ENCODE peak calls at places on chromosomes 6 and 20, in eight cellular contexts. One of them, this sample, is unnamed.

GRCh38 chr6:7671581-7671980 is 54.3 kb upstream of the BMP6 start:
- DNase-seq in HCT116: no peak
- DNase-seq in sigmoid colon: no peak
- DNase-seq in uterus: no peak
- DNase-seq in esophagus squamous epithelium: no peak
- DNase-seq in breast epithelium: no peak
- DNase-seq in IMR-90: peak
- DNase-seq in spleen: no peak
- DNase-seq in this sample: no peak

GRCh38 chr6:44339763-44340625 is 2.5 kb upstream of the SPATS1 start:
- DNase-seq in HCT116: no peak
- DNase-seq in sigmoid colon: no peak
- DNase-seq in uterus: no peak
- DNase-seq in esophagus squamous epithelium: no peak
- DNase-seq in breast epithelium: no peak
- DNase-seq in IMR-90: peak
- DNase-seq in spleen: no peak
- DNase-seq in this sample: no peak

GRCh38 chr6:27669798-27670301 is 196.9 kb upstream of the ZNF184 start:
- DNase-seq in HCT116: no peak
- DNase-seq in sigmoid colon: no peak
- DNase-seq in uterus: no peak
- DNase-seq in esophagus squamous epithelium: no peak
- DNase-seq in breast epithelium: no peak
- DNase-seq in IMR-90: no peak
- DNase-seq in spleen: no peak
- DNase-seq in this sample: no peak

GRCh38 chr6:145544031-145544430 is 191.3 kb downstream of the EPM2A start:
- DNase-seq in HCT116: peak
- DNase-seq in sigmoid colon: no peak
- DNase-seq in uterus: peak
- DNase-seq in esophagus squamous epithelium: no peak
- DNase-seq in breast epithelium: no peak
- DNase-seq in IMR-90: peak
- DNase-seq in spleen: no peak
- DNase-seq in this sample: no peak

GRCh38 chr6:26270903-26271639 is 93.9 kb upstream of the BTN3A2 start:
- DNase-seq in HCT116: no peak
- DNase-seq in sigmoid colon: peak
- DNase-seq in uterus: peak
- DNase-seq in esophagus squamous epithelium: no peak
- DNase-seq in breast epithelium: peak
- DNase-seq in IMR-90: peak
- DNase-seq in spleen: peak
- DNase-seq in this sample: peak

GRCh38 chr6:14001329-14002012 is 76.7 kb downstream of the RNF182 start:
- DNase-seq in HCT116: peak
- DNase-seq in sigmoid colon: no peak
- DNase-seq in uterus: no peak
- DNase-seq in esophagus squamous epithelium: no peak
- DNase-seq in breast epithelium: no peak
- DNase-seq in IMR-90: peak
- DNase-seq in spleen: no peak
- DNase-seq in this sample: no peak

GRCh38 chr6:151765444-151765886 is 42.0 kb upstream of the ESR1 start:
- DNase-seq in HCT116: peak
- DNase-seq in sigmoid colon: no peak
- DNase-seq in uterus: peak
- DNase-seq in esophagus squamous epithelium: no peak
- DNase-seq in breast epithelium: peak
- DNase-seq in IMR-90: peak
- DNase-seq in spleen: no peak
- DNase-seq in this sample: peak

GRCh38 chr6:452301-453067 is 60.9 kb downstream of the IRF4 start:
- DNase-seq in HCT116: no peak
- DNase-seq in sigmoid colon: no peak
- DNase-seq in uterus: no peak
- DNase-seq in esophagus squamous epithelium: no peak
- DNase-seq in breast epithelium: no peak
- DNase-seq in IMR-90: no peak
- DNase-seq in spleen: no peak
- DNase-seq in this sample: no peak

GRCh38 chr6:110826236-110827129 is 11.2 kb upstream of the CDK19 start:
- DNase-seq in HCT116: no peak
- DNase-seq in sigmoid colon: peak
- DNase-seq in uterus: no peak
- DNase-seq in esophagus squamous epithelium: no peak
- DNase-seq in breast epithelium: no peak
- DNase-seq in IMR-90: peak
- DNase-seq in spleen: no peak
- DNase-seq in this sample: no peak

GRCh38 chr6:157531169-157531985 is 150.4 kb downstream of the ZDHHC14 start:
- DNase-seq in HCT116: no peak
- DNase-seq in sigmoid colon: no peak
- DNase-seq in uterus: no peak
- DNase-seq in esophagus squamous epithelium: no peak
- DNase-seq in breast epithelium: no peak
- DNase-seq in IMR-90: no peak
- DNase-seq in spleen: no peak
- DNase-seq in this sample: peak
- TF ChIP-seq POLR2A in HCT116: no peak
- TF ChIP-seq POLR2A in sigmoid colon: no peak
- TF ChIP-seq POLR2A in uterus: no peak
- TF ChIP-seq POLR2A in esophagus squamous epithelium: no peak
- TF ChIP-seq POLR2A in breast epithelium: no peak
- TF ChIP-seq POLR2A in IMR-90: no peak
- TF ChIP-seq POLR2A in spleen: no peak
- TF ChIP-seq POLR2A in this sample: no peak

DNA sequence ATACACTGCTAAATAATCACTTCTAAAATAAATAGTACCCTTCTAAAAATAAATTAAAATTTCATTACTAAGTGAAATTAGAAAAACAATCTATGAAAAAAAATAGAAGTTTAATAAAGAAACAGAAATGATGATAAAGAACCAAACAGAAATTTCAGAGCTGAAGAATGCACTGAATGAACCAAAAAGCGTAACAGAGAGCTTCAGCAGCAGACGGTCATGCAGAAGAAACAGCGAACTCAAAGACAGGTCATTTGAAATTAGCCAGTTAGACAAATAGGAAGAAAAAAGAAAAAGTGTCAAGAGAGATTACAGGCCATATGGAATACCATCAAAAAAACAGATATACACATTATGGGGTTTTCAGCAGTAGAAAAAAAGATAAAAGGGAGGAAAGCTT is 706.7 kb downstream of the TBC1D32 start:
- DNase-seq in HCT116: no peak
- DNase-seq in sigmoid colon: no peak
- DNase-seq in uterus: no peak
- DNase-seq in esophagus squamous epithelium: no peak
- DNase-seq in breast epithelium: no peak
- DNase-seq in IMR-90: no peak
- DNase-seq in spleen: no peak
- DNase-seq in this sample: no peak
- TF ChIP-seq POLR2A in HCT116: no peak
- TF ChIP-seq POLR2A in sigmoid colon: no peak
- TF ChIP-seq POLR2A in uterus: no peak
- TF ChIP-seq POLR2A in esophagus squamous epithelium: no peak
- TF ChIP-seq POLR2A in breast epithelium: no peak
- TF ChIP-seq POLR2A in IMR-90: no peak
- TF ChIP-seq POLR2A in spleen: no peak
- TF ChIP-seq POLR2A in this sample: no peak

DNA sequence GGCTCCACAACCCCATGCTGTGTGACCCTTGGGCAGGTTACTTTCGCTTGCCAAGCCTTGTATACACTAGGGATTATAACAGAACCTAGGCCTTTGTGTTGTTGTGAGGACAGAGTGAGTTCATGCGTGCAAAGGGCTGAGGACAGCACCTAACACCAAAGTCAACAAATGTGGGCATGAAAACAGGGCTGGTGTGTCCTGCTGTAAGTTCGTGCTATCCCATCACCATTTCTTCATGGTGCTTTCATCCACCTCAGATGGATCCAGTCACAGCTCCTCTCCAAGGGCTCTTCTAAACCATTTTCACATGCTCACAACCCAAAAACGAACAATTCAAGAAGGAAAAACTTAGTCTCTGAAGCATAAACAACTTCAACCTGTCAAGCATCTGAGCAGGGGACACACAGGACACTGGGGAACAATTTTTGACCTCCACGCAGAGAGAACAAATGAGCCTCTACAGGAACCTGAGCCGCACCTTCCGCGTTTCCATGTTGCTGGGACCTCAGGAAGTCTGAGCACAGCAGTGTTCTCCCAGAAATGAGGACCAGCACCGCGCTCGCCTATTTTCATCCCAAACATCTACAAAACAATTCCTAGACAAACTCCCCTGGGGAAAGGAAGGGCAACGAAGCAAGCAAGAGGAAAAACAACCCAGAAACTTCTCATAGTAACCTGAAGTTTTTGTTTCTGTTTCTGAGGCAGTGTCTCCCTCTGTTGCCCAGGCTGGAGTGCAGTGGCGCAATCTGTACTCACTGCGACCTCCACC is 3.1 kb downstream of the LRP11 start:
- DNase-seq in HCT116: no peak
- DNase-seq in sigmoid colon: no peak
- DNase-seq in uterus: no peak
- DNase-seq in esophagus squamous epithelium: no peak
- DNase-seq in breast epithelium: no peak
- DNase-seq in IMR-90: no peak
- DNase-seq in spleen: no peak
- DNase-seq in this sample: no peak
- TF ChIP-seq POLR2A in HCT116: no peak
- TF ChIP-seq POLR2A in sigmoid colon: no peak
- TF ChIP-seq POLR2A in uterus: no peak
- TF ChIP-seq POLR2A in esophagus squamous epithelium: no peak
- TF ChIP-seq POLR2A in breast epithelium: no peak
- TF ChIP-seq POLR2A in IMR-90: no peak
- TF ChIP-seq POLR2A in spleen: no peak
- TF ChIP-seq POLR2A in this sample: no peak

GRCh38 chr6:17987576-17988421 is at the start of gene KIF13A:
- DNase-seq in HCT116: no peak
- DNase-seq in sigmoid colon: peak
- DNase-seq in uterus: peak
- DNase-seq in esophagus squamous epithelium: peak
- DNase-seq in breast epithelium: peak
- DNase-seq in IMR-90: peak
- DNase-seq in spleen: peak
- DNase-seq in this sample: peak
- TF ChIP-seq POLR2A in HCT116: peak
- TF ChIP-seq POLR2A in sigmoid colon: no peak
- TF ChIP-seq POLR2A in uterus: peak
- TF ChIP-seq POLR2A in esophagus squamous epithelium: no peak
- TF ChIP-seq POLR2A in breast epithelium: no peak
- TF ChIP-seq POLR2A in IMR-90: no peak
- TF ChIP-seq POLR2A in spleen: no peak
- TF ChIP-seq POLR2A in this sample: no peak

GRCh38 chr6:37048851-37049734 is 43.6 kb downstream of the FGD2 start:
- DNase-seq in HCT116: no peak
- DNase-seq in sigmoid colon: peak
- DNase-seq in uterus: peak
- DNase-seq in esophagus squamous epithelium: peak
- DNase-seq in breast epithelium: no peak
- DNase-seq in IMR-90: peak
- DNase-seq in spleen: peak
- DNase-seq in this sample: no peak
- TF ChIP-seq POLR2A in HCT116: no peak
- TF ChIP-seq POLR2A in sigmoid colon: no peak
- TF ChIP-seq POLR2A in uterus: no peak
- TF ChIP-seq POLR2A in esophagus squamous epithelium: no peak
- TF ChIP-seq POLR2A in breast epithelium: no peak
- TF ChIP-seq POLR2A in IMR-90: no peak
- TF ChIP-seq POLR2A in spleen: no peak
- TF ChIP-seq POLR2A in this sample: no peak

DNA sequence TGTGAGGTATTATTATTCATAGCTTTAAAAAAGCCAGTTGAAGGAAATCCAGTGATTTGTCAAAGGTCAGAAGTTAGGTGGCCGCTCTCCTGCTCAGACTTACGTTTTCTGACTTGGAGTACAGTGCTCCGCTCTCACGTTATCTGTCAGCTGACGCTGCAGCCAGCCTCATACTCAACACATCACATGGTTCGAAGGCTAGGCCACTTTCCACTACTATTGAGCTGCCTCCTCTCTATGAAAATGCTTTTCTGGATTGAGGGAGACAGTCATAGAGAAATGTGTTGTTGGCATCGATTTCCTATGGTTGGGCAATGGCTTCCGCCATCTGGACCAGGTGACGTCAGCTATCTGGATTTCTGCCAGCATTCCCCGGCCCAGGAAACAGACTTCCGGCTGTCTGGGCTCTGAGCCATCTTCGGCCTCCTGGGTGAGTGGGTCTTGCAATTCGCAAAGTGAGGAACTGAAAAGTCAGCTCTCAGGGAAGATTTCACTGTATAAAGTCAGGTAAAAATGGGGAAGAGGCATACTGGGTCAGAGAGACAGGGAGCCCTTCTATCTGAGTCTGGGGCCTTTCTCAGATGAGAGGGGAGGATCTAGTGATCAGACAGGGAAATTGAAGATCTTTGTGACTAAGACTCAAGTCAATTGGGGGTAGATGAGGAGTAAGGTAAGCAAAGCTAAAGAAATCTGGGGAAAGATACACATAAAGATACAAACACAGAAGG is 37.5 kb upstream of the IER3 start:
- DNase-seq in HCT116: peak
- DNase-seq in sigmoid colon: peak
- DNase-seq in uterus: peak
- DNase-seq in esophagus squamous epithelium: peak
- DNase-seq in breast epithelium: peak
- DNase-seq in IMR-90: peak
- DNase-seq in spleen: peak
- DNase-seq in this sample: peak
- TF ChIP-seq POLR2A in HCT116: no peak
- TF ChIP-seq POLR2A in sigmoid colon: no peak
- TF ChIP-seq POLR2A in uterus: no peak
- TF ChIP-seq POLR2A in esophagus squamous epithelium: no peak
- TF ChIP-seq POLR2A in breast epithelium: no peak
- TF ChIP-seq POLR2A in IMR-90: peak
- TF ChIP-seq POLR2A in spleen: no peak
- TF ChIP-seq POLR2A in this sample: no peak

DNA sequence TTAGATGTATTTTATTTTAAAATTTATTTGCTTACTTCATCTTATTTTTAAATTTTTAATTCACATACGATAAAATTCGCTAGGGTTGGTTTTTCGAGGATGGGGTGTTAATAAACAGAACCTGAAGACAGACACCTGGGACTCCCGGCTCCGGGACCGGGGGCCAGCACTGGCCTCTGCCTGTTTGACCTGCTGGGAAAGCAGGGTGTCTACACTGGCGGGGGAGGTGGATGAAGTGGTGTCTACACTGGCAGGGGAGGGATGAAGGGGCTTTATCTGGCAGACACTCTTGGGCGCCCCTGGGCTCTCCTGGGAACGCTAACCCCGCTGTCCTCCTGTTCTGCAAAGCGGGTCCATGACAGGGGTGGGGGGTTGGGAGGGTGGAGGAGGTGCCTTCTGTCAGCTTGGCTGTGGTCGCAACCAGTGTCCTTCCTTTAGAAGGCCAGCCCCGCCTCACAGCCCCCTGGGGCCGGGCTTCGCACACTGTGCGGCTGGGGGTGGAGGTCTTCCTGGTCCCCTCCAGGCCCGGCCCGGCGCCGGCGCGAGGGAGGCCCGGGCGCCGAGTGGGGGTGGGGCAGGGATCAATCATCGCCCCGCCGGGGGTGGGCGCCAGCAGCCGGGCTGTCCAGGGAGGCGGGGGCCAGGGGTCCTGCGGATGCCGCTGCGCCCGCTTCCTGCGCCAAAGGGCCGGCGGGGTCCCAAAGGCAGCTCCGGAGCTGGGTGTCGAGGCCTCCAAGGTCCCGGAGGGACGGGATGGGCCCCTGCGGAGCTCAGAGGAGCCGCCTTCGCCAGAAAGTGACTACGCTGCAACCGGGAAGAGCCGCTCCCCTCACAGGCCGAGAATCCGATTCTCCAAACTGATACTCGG is 1.8 kb downstream of the GATA5 start:
- DNase-seq in HCT116: no peak
- DNase-seq in sigmoid colon: no peak
- DNase-seq in uterus: no peak
- DNase-seq in esophagus squamous epithelium: no peak
- DNase-seq in breast epithelium: no peak
- DNase-seq in IMR-90: no peak
- DNase-seq in spleen: no peak
- DNase-seq in this sample: no peak
- TF ChIP-seq POLR2A in HCT116: no peak
- TF ChIP-seq POLR2A in sigmoid colon: no peak
- TF ChIP-seq POLR2A in uterus: no peak
- TF ChIP-seq POLR2A in esophagus squamous epithelium: no peak
- TF ChIP-seq POLR2A in breast epithelium: no peak
- TF ChIP-seq POLR2A in IMR-90: no peak
- TF ChIP-seq POLR2A in spleen: no peak
- TF ChIP-seq POLR2A in this sample: no peak